ENCODE peak calls at places on chromosomes 1 and 21, in four cellular contexts. One of them, this sample, is unnamed.
A peak's percentile ranks its signal among the peaks of the same experiment; 100 is the strongest.

GRCh38 chr1:152996633-152997385 is 4.7 kb upstream of the SPRR3 start:
- DNase-seq in A172: no peak
- DNase-seq in DMS153: no peak
- DNase-seq in caudate nucleus: no peak
- DNase-seq in this sample: no peak

GRCh38 chr1:229410692-229411433 is 23.0 kb downstream of the ACTA1 start:
- DNase-seq in A172: peak; percentile 97
- DNase-seq in DMS153: peak; percentile 42
- DNase-seq in caudate nucleus: peak; percentile 79
- DNase-seq in this sample: peak; percentile 71

GRCh38 chr1:116763787-116764465 is 9.7 kb downstream of the CD2 start:
- DNase-seq in A172: no peak
- DNase-seq in DMS153: no peak
- DNase-seq in caudate nucleus: no peak
- DNase-seq in this sample: peak; percentile 33

GRCh38 chr1:161771166-161771565 is 5.0 kb downstream of the ATF6 start:
- DNase-seq in A172: no peak
- DNase-seq in DMS153: no peak
- DNase-seq in caudate nucleus: no peak
- DNase-seq in this sample: no peak

GRCh38 chr21:39489380-39489924 is 37.7 kb downstream of the SH3BGR start:
- DNase-seq in A172: no peak
- DNase-seq in DMS153: no peak
- DNase-seq in caudate nucleus: no peak
- DNase-seq in this sample: no peak

GRCh38 chr1:39352881-39353280 is 138.6 kb upstream of the BMP8A start:
- DNase-seq in A172: no peak
- DNase-seq in DMS153: no peak
- DNase-seq in caudate nucleus: no peak
- DNase-seq in this sample: no peak

GRCh38 chr1:183804916-183805734 is at the start of gene RGL1:
- DNase-seq in A172: peak; percentile 47
- DNase-seq in DMS153: peak; percentile 51
- DNase-seq in caudate nucleus: peak; percentile 58
- DNase-seq in this sample: peak; percentile 32

GRCh38 chr1:25692560-25692959 is 76.0 kb downstream of the MAN1C1 start:
- DNase-seq in A172: no peak
- DNase-seq in DMS153: peak; percentile 19
- DNase-seq in caudate nucleus: no peak
- DNase-seq in this sample: no peak

GRCh38 chr1:199218065-199218464 is 579.2 kb downstream of the PTPRC start:
- DNase-seq in A172: no peak
- DNase-seq in DMS153: no peak
- DNase-seq in caudate nucleus: no peak
- DNase-seq in this sample: no peak

GRCh38 chr1:184254849-184255248 is 132.0 kb upstream of the C1orf21 start:
- DNase-seq in A172: no peak
- DNase-seq in DMS153: no peak
- DNase-seq in caudate nucleus: no peak
- DNase-seq in this sample: no peak

GRCh38 chr1:1402081-1402900 is 3.2 kb upstream of the CCNL2 start:
- DNase-seq in A172: peak; percentile 46
- DNase-seq in DMS153: peak; percentile 37
- DNase-seq in caudate nucleus: no peak
- DNase-seq in this sample: no peak

GRCh38 chr1:38463074-38463473 is 396.5 kb downstream of the RRAGC start:
- DNase-seq in A172: no peak
- DNase-seq in DMS153: no peak
- DNase-seq in caudate nucleus: no peak
- DNase-seq in this sample: no peak

GRCh38 chr1:57874426-57874825 is 450.6 kb upstream of the DAB1 start:
- DNase-seq in A172: no peak
- DNase-seq in DMS153: peak; percentile 91
- DNase-seq in caudate nucleus: no peak
- DNase-seq in this sample: no peak

GRCh38 chr1:246274191-246274590 is 232.9 kb downstream of the SMYD3 start:
- DNase-seq in A172: no peak
- DNase-seq in DMS153: no peak
- DNase-seq in caudate nucleus: no peak
- DNase-seq in this sample: no peak

GRCh38 chr1:33120436-33121231 is 39.7 kb downstream of the AZIN2 start:
- DNase-seq in A172: no peak
- DNase-seq in DMS153: no peak
- DNase-seq in caudate nucleus: no peak
- DNase-seq in this sample: peak; percentile 71

GRCh38 chr1:85303440-85304162 is 27.2 kb upstream of the BCL10 start:
- DNase-seq in A172: no peak
- DNase-seq in DMS153: no peak
- DNase-seq in caudate nucleus: no peak
- DNase-seq in this sample: no peak

GRCh38 chr1:19179597-19180271 is 30.3 kb downstream of the UBR4 start:
- DNase-seq in A172: no peak
- DNase-seq in DMS153: peak; percentile 3
- DNase-seq in caudate nucleus: no peak
- DNase-seq in this sample: no peak

GRCh38 chr1:43383449-43383848 is 6.2 kb downstream of the MED8 start:
- DNase-seq in A172: no peak
- DNase-seq in DMS153: no peak
- DNase-seq in caudate nucleus: no peak
- DNase-seq in this sample: no peak

GRCh38 chr1:155017021-155017945 is 14.7 kb downstream of the ZBTB7B start:
- DNase-seq in A172: peak; percentile 92
- DNase-seq in DMS153: no peak
- DNase-seq in caudate nucleus: peak; percentile 81
- DNase-seq in this sample: peak; percentile 93

GRCh38 chr1:44293761-44294315 is 61.2 kb downstream of the ERI3 start:
- DNase-seq in A172: no peak
- DNase-seq in DMS153: peak; percentile 81
- DNase-seq in caudate nucleus: no peak
- DNase-seq in this sample: no peak

GRCh38 chr1:57309608-57310007 is 114.3 kb downstream of the DAB1 start:
- DNase-seq in A172: no peak
- DNase-seq in DMS153: no peak
- DNase-seq in caudate nucleus: no peak
- DNase-seq in this sample: no peak

GRCh38 chr1:215005078-215005477 is 77.5 kb upstream of the KCNK2 start:
- DNase-seq in A172: no peak
- DNase-seq in DMS153: no peak
- DNase-seq in caudate nucleus: no peak
- DNase-seq in this sample: no peak

GRCh38 chr1:64073705-64074104 is 129.7 kb upstream of the UBE2U start:
- DNase-seq in A172: no peak
- DNase-seq in DMS153: no peak
- DNase-seq in caudate nucleus: no peak
- DNase-seq in this sample: no peak

GRCh38 chr1:114758251-114758832 is 558 bp upstream of the CSDE1 start:
- DNase-seq in A172: peak; percentile 36
- DNase-seq in DMS153: no peak
- DNase-seq in caudate nucleus: no peak
- DNase-seq in this sample: peak; percentile 25

GRCh38 chr1:202562443-202563060 is 147.7 kb downstream of the SYT2 start:
- DNase-seq in A172: no peak
- DNase-seq in DMS153: no peak
- DNase-seq in caudate nucleus: no peak
- DNase-seq in this sample: no peak

GRCh38 chr21:35503646-35504045 is 454.5 kb upstream of the RUNX1 start:
- DNase-seq in A172: no peak
- DNase-seq in DMS153: no peak
- DNase-seq in caudate nucleus: no peak
- DNase-seq in this sample: no peak